ENCODE peak calls at places on chromosomes 5 and 9, in four cellular contexts. U is spleen, B is breast epithelium, V is K562. E is an unnamed sample.

GRCh38 chr5:178416206-178416882 is 173.8 kb downstream of the COL23A1 start:
- DNase-seq in V (no peak), U (no peak), B (no peak), E (no peak)

GRCh38 chr9:129176786-129177442 is 1.1 kb downstream of the IER5L start:
- DNase-seq in B (peak), U (peak), V (peak), E (no peak)

GRCh38 chr9:16039988-16040761 is 487.3 kb downstream of the CCDC171 start:
- DNase-seq in B (no peak), V (no peak), U (no peak), E (no peak)

GRCh38 chr9:102403514-102403913 is 591.6 kb upstream of the CYLC2 start:
- DNase-seq in V (no peak), U (no peak), B (no peak), E (no peak)

GRCh38 chr5:14268738-14269137 is 125.6 kb downstream of the TRIO start:
- DNase-seq in U (no peak), B (no peak), V (no peak), E (no peak)

GRCh38 chr5:23450187-23450586 is 57.2 kb upstream of the PRDM9 start:
- DNase-seq in U (no peak), B (no peak), V (no peak), E (no peak)

GRCh38 chr9:122403381-122404002 is 32.7 kb downstream of the PTGS1 start:
- DNase-seq in B (no peak), V (no peak), U (no peak), E (no peak)

GRCh38 chr9:21432640-21433425 is 7.4 kb upstream of the IFNA1 start:
- DNase-seq in V (no peak), B (no peak), U (no peak), E (no peak)

GRCh38 chr5:94153736-94154450 is 412.5 kb upstream of the POU5F2 start:
- DNase-seq in U (no peak), V (no peak), B (no peak), E (no peak)

GRCh38 chr9:116466289-116467012 is 220.7 kb upstream of the TRIM32 start:
- DNase-seq in U (no peak), B (no peak), V (peak), E (no peak)

GRCh38 chr9:108272350-108272899 is 583.4 kb downstream of the ACTL7B start:
- DNase-seq in U (no peak), B (no peak), V (peak), E (no peak)
- TF ChIP-seq POLR2A in U (no peak), B (no peak), V (no peak), E (no peak)

GRCh38 chr5:98586581-98586980 is 186.9 kb upstream of the RGMB start:
- DNase-seq in U (no peak), B (no peak), V (no peak), E (no peak)
- TF ChIP-seq POLR2AphosphoS5 in U (no peak), B (no peak), V (no peak), E (no peak)

DNA sequence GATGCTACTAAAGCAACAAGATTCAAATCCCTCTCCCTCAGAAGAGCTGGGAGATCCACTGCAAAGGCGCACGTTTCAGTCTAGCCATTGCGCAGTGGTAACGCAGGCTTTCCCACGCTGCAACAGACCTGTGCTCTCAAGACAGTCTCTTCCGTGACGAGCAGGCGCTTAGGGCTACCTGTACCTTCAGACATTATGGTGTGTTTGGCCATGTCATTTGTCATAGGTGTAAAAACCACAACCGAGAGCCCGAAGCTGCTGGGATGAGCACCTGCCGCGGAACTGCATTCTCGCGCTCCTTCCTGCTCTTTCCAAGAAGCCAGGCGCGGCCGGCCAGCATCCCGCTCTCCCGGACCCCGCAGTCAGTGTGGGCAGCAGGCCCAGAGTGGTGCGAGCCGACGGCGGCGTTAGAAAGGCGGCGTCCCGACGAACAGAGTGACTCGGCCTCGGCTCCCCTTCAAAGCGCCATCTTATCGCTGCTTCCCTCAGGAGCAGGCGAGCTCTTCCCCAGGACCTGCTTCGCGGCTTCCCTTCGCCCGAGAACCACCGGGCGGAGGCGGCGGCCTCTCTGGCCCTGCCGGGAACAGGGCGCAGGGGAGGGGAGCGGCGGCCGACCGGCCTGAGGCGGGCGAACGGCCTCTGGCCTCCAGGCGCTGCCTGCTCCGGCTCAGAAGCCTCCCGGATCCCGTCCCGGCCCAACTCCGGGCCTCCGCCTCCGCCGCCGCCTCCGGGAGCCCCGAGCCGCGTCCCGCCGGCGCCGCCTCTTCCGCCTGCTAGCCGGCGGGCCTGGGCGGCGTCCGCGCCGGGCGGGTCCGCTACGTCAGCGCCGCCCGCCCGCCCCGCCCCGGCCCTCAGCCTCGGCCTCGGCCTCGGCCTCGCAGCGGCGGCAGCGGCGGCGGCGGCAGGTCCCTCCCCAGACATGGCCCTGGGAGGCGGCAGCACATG is at the start of gene FAM120A:
- DNase-seq in B (peak), U (peak), V (peak), E (peak)
- TF ChIP-seq POLR2A in B (peak), U (peak), V (peak), E (peak)

GRCh38 chr9:87497604-87498045 is at the start of gene DAPK1:
- DNase-seq in V (peak), U (peak), B (no peak), E (peak)
- TF ChIP-seq POLR2AphosphoS5 in V (no peak), U (peak), B (no peak), E (no peak)